ENCODE peak calls at places on chromosomes 16 and 17, in five cellular contexts. R is IMR-90, P is stomach, S is HFFc6, I is right atrium auricular region. W is an unnamed sample.

GRCh38 chr16:80614908-80615696 is 74.3 kb downstream of the DYNLRB2 start:
- DNase-seq in R (peak; percentile 86), P (no peak), S (peak; percentile 92), I (no peak), W (no peak)

GRCh38 chr17:1998426-1998784 is 26.7 kb downstream of the RTN4RL1 start:
- DNase-seq in R (no peak), P (no peak), S (no peak), I (no peak), W (no peak)

GRCh38 chr17:7293821-7294613 is 422 bp downstream of the YBX2 start:
- DNase-seq in S (no peak), P (peak; percentile 61), R (no peak), I (no peak), W (peak; percentile 39)

GRCh38 chr16:4625617-4626159 is 1.1 kb downstream of the MGRN1 start:
- DNase-seq in S (no peak), P (no peak), I (no peak), R (no peak), W (no peak)

GRCh38 chr17:57921342-57921741 is 33.9 kb downstream of the CUEDC1 start:
- DNase-seq in I (no peak), R (peak; percentile 59), S (no peak), P (no peak), W (no peak)

GRCh38 chr17:42347606-42348005 is 40.6 kb downstream of the STAT3 start:
- DNase-seq in S (no peak), I (no peak), R (no peak), P (no peak), W (no peak)

GRCh38 chr16:2147981-2148671 is at the start of gene RAB26:
- DNase-seq in S (no peak), P (peak; percentile 95), R (peak; percentile 33), I (peak; percentile 75), W (peak; percentile 58)

GRCh38 chr16:65142276-65142675 is 20.4 kb upstream of the CDH11 start:
- DNase-seq in R (peak; percentile 16), S (peak; percentile 37), I (no peak), P (no peak), W (no peak)

GRCh38 chr16:21626659-21627277 is 25.6 kb downstream of the IGSF6 start:
- DNase-seq in P (no peak), I (no peak), S (peak; percentile 97), R (peak; percentile 88), W (no peak)

GRCh38 chr17:51734462-51734861 is 424.1 kb downstream of the CA10 start:
- DNase-seq in P (no peak), I (no peak), R (no peak), S (no peak), W (no peak)

GRCh38 chr16:67847064-67847861 is at the start of gene CENPT:
- DNase-seq in R (peak; percentile 64), S (peak; percentile 73), I (no peak), P (peak; percentile 72), W (no peak)

GRCh38 chr16:84055366-84055765 is 12.8 kb upstream of the SLC38A8 start:
- DNase-seq in P (no peak), R (no peak), I (no peak), S (no peak), W (no peak)

GRCh38 chr17:47785538-47786123 is 36.0 kb downstream of the OSBPL7 start:
- DNase-seq in P (no peak), R (peak; percentile 16), I (no peak), S (no peak), W (peak; percentile 72)

GRCh38 chr17:19369846-19370492 is 7.4 kb upstream of the B9D1 start:
- DNase-seq in S (no peak), I (no peak), R (no peak), P (no peak), W (no peak)

GRCh38 chr16:27174007-27174406 is 29.3 kb upstream of the KDM8 start:
- DNase-seq in P (no peak), S (no peak), R (no peak), I (no peak), W (no peak)

GRCh38 chr17:69959291-69959690 is 115.7 kb upstream of the KCNJ16 start:
- DNase-seq in I (no peak), R (no peak), P (no peak), S (no peak), W (no peak)

GRCh38 chr17:28646039-28646754 is 1.2 kb upstream of the BLTP2 start:
- DNase-seq in I (no peak), R (no peak), S (no peak), P (no peak), W (no peak)

GRCh38 chr16:87809150-87809902 is 43.5 kb upstream of the KLHDC4 start:
- DNase-seq in P (no peak), I (no peak), S (no peak), R (peak; percentile 53), W (no peak)

GRCh38 chr17:51228177-51228576 is 31.7 kb downstream of the MBTD1 start:
- DNase-seq in I (no peak), P (no peak), R (peak; percentile 68), S (no peak), W (no peak)

GRCh38 chr17:48488548-48489106 is 42.2 kb downstream of the HOXB1 start:
- DNase-seq in S (no peak), R (no peak), P (no peak), I (no peak), W (no peak)

GRCh38 chr17:28839221-28839620 is 3.4 kb downstream of the FAM222B start:
- DNase-seq in S (no peak), I (no peak), R (no peak), P (no peak), W (no peak)

GRCh38 chr16:23650674-23651073 is 9.4 kb downstream of the DCTN5 start:
- DNase-seq in P (no peak), R (peak; percentile 20), I (no peak), S (no peak), W (no peak)
- TF ChIP-seq CTCF in P (no peak), R (no peak), I (no peak), S (no peak), W (no peak)

GRCh38 chr17:17748179-17748578 is 66.9 kb downstream of the RAI1 start:
- DNase-seq in I (no peak), R (no peak), P (no peak), S (no peak), W (no peak)
- TF ChIP-seq CTCF in I (no peak), R (no peak), P (no peak), S (peak; percentile 38), W (peak; percentile 22)

GRCh38 chr16:85058909-85059308 is 31.3 kb downstream of the KIAA0513 start:
- DNase-seq in R (no peak), I (no peak), P (no peak), S (no peak), W (no peak)

GRCh38 chr16:85057948-85058347 is 30.4 kb downstream of the KIAA0513 start:
- DNase-seq in P (no peak), I (no peak), R (no peak), S (no peak), W (no peak)

GRCh38 chr16:85055503-85056210 is 28.1 kb downstream of the KIAA0513 start:
- DNase-seq in S (peak; percentile 42), R (peak; percentile 63), I (peak; percentile 69), P (peak; percentile 64), W (no peak)

GRCh38 chr16:85056211-85056748 is 28.7 kb downstream of the KIAA0513 start:
- DNase-seq in P (no peak), R (peak; percentile 36), S (no peak), I (peak; percentile 75), W (no peak)

GRCh38 chr16:85057212-85057889 is 29.8 kb downstream of the KIAA0513 start:
- DNase-seq in S (no peak), R (no peak), I (no peak), P (peak; percentile 42), W (no peak)
- TF ChIP-seq CTCF in S (no peak), R (peak; percentile 1), I (peak; percentile 29), P (peak; percentile 22), W (peak; percentile 50)

DNA sequence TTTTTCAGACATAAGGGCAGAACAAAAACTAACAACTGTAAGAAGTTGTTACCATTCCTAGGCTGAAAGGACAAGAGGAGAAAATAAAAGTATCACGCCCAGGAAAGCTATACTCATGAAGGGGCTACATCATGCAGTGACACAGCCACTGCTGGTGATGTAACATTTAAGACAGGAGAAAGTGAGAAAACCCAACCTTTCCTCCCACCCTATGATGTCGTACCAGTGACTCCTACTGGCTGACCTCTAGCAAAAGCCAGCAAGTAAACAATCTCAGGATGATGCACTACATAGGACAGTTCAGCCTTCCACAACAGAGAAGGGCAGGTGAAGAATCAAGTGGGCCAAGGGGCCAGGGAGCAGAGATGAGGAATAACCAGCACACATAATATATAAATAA is 14.0 kb upstream of the OR1E2 start:
- DNase-seq in P (no peak), R (no peak), I (no peak), S (no peak), W (no peak)
- TF ChIP-seq CTCF in P (no peak), R (no peak), I (no peak), S (no peak), W (no peak)

DNA sequence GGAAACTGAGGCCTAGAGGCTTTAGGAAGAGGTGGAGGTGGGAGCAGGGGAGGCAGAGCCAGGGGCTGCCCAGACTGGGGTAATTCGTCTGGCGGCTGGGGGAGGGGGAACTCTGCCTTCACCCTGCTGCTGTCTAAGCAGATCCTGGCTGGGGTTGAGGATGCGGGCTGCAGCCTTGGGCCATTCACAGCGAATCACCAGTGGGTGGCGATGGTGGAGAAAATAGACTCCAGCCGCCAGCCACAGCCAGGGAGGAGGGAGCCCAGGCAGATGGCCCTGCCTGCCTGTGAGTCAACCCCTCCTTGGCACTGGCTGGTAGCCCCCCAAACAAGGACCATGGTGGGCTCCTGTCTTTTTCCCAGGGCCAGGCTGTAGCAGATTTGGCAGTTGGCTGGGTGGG is 41.7 kb upstream of the CDH5 start:
- DNase-seq in I (no peak), R (no peak), S (peak; percentile 29), P (no peak), W (no peak)
- TF ChIP-seq CTCF in I (no peak), R (peak; percentile 12), S (peak; percentile 51), P (no peak), W (peak; percentile 40)

GRCh38 chr16:8796469-8797363 is 723 bp downstream of the TMEM186 start:
- DNase-seq in R (no peak), I (no peak), S (no peak), P (no peak), W (no peak)
- TF ChIP-seq CTCF in R (no peak), I (no peak), S (peak; percentile 66), P (no peak), W (no peak)

GRCh38 chr16:54816471-54816870 is 114.2 kb upstream of the IRX5 start:
- DNase-seq in S (no peak), I (no peak), P (no peak), R (no peak), W (no peak)

GRCh38 chr16:54813778-54814177 is 116.9 kb upstream of the IRX5 start:
- DNase-seq in S (no peak), I (no peak), R (no peak), P (no peak), W (no peak)

GRCh38 chr16:54815177-54815576 is 115.5 kb upstream of the IRX5 start:
- DNase-seq in I (no peak), P (no peak), S (no peak), R (no peak), W (no peak)

GRCh38 chr16:54817940-54818574 is 112.6 kb upstream of the IRX5 start:
- DNase-seq in P (no peak), S (no peak), I (no peak), R (no peak), W (no peak)

DNA sequence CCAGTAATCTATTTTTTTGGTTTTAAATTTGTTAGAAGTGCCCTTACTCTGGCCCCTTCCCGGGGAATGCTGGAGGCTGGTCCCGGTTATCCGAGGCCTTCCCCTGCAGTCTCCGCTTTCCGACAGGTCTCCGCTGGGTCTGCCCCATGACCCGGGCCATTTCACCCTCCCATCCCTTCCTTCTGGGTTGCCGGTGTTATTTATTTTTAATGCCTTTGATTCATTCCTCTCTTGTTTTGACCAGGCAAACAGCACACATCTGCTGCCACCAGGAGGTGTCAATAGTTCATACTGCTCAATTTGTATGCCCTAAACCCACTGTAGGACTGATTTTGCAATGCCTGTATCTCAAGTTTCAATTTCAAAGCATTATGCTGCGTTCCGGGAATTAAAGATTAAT is 113.2 kb upstream of the IRX5 start:
- DNase-seq in S (peak; percentile 5), P (peak; percentile 40), I (no peak), R (no peak), W (no peak)
- TF ChIP-seq CTCF in S (peak; percentile 43), P (peak; percentile 13), I (no peak), R (no peak), W (peak; percentile 48)